ENCODE peak calls at places on chromosome 15, in nine cellular contexts. K, G, Q, V, B, P, S, Z and A are unnamed samples.

GRCh38 chr15:78130466-78131294 is 565 bp downstream of the CIB2 start:
- DNase-seq in Z (no peak), B (no peak), K (no peak), V (peak; percentile 56), G (peak; percentile 71), S (peak; percentile 41), P (no peak), Q (peak; percentile 66), A (no peak)

GRCh38 chr15:73017987-73018386 is 34.3 kb upstream of the NEO1 start:
- DNase-seq in B (no peak), K (no peak), Q (no peak), G (no peak), V (no peak), P (no peak), Z (no peak), S (no peak), A (peak; percentile 92)

GRCh38 chr15:90388462-90389182 is 580 bp downstream of the IQGAP1 start:
- DNase-seq in B (peak; percentile 64), Q (peak; percentile 60), V (peak; percentile 87), K (peak; percentile 73), G (peak; percentile 77), Z (peak; percentile 68), P (peak; percentile 58), S (peak; percentile 75), A (no peak)

GRCh38 chr15:31077181-31077580 is 24.3 kb downstream of the TRPM1 start:
- DNase-seq in Z (peak; percentile 51), G (no peak), S (peak; percentile 69), Q (no peak), P (no peak), B (no peak), K (no peak), V (no peak), A (no peak)

GRCh38 chr15:86591994-86592746 is 512.5 kb downstream of the AGBL1 start:
- DNase-seq in B (peak; percentile 40), G (no peak), V (no peak), K (no peak), Z (no peak), Q (no peak), P (no peak), S (peak; percentile 26), A (no peak)

GRCh38 chr15:36499751-36500389 is 79.6 kb upstream of the CDIN1 start:
- DNase-seq in Q (no peak), S (no peak), Z (peak; percentile 4), V (no peak), K (no peak), G (no peak), B (no peak), P (no peak), A (peak; percentile 93)

GRCh38 chr15:95108673-95109072 is 877.3 kb downstream of the MCTP2 start:
- DNase-seq in K (no peak), Q (no peak), B (no peak), P (no peak), Z (no peak), S (no peak), V (no peak), G (no peak), A (no peak)

GRCh38 chr15:70722266-70723123 is 40.9 kb downstream of the UACA start:
- DNase-seq in G (peak; percentile 41), K (peak; percentile 48), Q (peak; percentile 62), V (peak; percentile 70), P (peak; percentile 63), S (no peak), B (no peak), Z (peak; percentile 71), A (peak; percentile 92)

GRCh38 chr15:48642795-48643194 is 2.7 kb downstream of the FBN1 start:
- DNase-seq in K (no peak), P (no peak), G (no peak), Z (no peak), Q (no peak), S (no peak), V (no peak), B (no peak), A (no peak)

GRCh38 chr15:33098082-33099058 is 96.1 kb downstream of the FMN1 start:
- DNase-seq in G (no peak), Z (no peak), S (no peak), B (no peak), Q (no peak), P (peak; percentile 71), K (no peak), V (no peak), A (no peak)

GRCh38 chr15:90087454-90088154 is 14.7 kb downstream of the IDH2 start:
- DNase-seq in G (peak; percentile 85), K (no peak), S (no peak), Q (peak; percentile 58), B (no peak), V (peak; percentile 64), Z (no peak), P (peak; percentile 59), A (peak; percentile 10)

GRCh38 chr15:72751751-72752455 is 31.7 kb downstream of the ADPGK start:
- DNase-seq in V (no peak), Z (no peak), S (no peak), P (no peak), Q (no peak), G (no peak), B (no peak), K (no peak), A (no peak)

GRCh38 chr15:65026756-65027155 is 2.7 kb downstream of the MTFMT start:
- DNase-seq in B (no peak), P (no peak), V (no peak), Z (no peak), S (no peak), K (no peak), Q (no peak), G (no peak), A (no peak)

GRCh38 chr15:33244471-33244870 is 50.0 kb upstream of the FMN1 start:
- DNase-seq in P (no peak), Q (no peak), K (no peak), V (no peak), S (no peak), G (no peak), Z (no peak), B (no peak), A (no peak)

GRCh38 chr15:77836901-77837648 is 204.4 kb upstream of the LINGO1 start:
- DNase-seq in S (no peak), V (no peak), Q (no peak), P (no peak), K (no peak), Z (no peak), G (no peak), B (no peak), A (no peak)

GRCh38 chr15:84950570-84951111 is 31.0 kb upstream of the PDE8A start:
- DNase-seq in P (no peak), S (no peak), G (no peak), V (no peak), Z (no peak), K (no peak), B (no peak), Q (no peak), A (no peak)

GRCh38 chr15:90839187-90840071 is 29.0 kb upstream of the FURIN start:
- DNase-seq in S (peak; percentile 75), Q (peak; percentile 94), Z (peak; percentile 63), G (peak; percentile 92), V (peak; percentile 94), K (peak; percentile 79), P (peak; percentile 85), B (no peak), A (peak; percentile 80)

GRCh38 chr15:80478075-80478474 is 73.9 kb downstream of the ARNT2 start:
- DNase-seq in Q (no peak), Z (no peak), V (no peak), K (no peak), B (no peak), S (no peak), P (no peak), G (no peak), A (no peak)

GRCh38 chr15:59367022-59367451 is 5.6 kb downstream of the MYO1E start:
- DNase-seq in P (peak; percentile 57), V (no peak), Z (peak; percentile 23), K (no peak), B (no peak), Q (no peak), S (no peak), G (no peak), A (no peak)
- H3K4me3 ChIP-seq in P (no peak overlapping the region), V (no peak overlapping the region), Z (no peak overlapping the region), K (no peak overlapping the region), B (no peak overlapping the region), Q (no peak overlapping the region), S (no peak overlapping the region), G (no peak overlapping the region), A (no peak overlapping the region)

DNA sequence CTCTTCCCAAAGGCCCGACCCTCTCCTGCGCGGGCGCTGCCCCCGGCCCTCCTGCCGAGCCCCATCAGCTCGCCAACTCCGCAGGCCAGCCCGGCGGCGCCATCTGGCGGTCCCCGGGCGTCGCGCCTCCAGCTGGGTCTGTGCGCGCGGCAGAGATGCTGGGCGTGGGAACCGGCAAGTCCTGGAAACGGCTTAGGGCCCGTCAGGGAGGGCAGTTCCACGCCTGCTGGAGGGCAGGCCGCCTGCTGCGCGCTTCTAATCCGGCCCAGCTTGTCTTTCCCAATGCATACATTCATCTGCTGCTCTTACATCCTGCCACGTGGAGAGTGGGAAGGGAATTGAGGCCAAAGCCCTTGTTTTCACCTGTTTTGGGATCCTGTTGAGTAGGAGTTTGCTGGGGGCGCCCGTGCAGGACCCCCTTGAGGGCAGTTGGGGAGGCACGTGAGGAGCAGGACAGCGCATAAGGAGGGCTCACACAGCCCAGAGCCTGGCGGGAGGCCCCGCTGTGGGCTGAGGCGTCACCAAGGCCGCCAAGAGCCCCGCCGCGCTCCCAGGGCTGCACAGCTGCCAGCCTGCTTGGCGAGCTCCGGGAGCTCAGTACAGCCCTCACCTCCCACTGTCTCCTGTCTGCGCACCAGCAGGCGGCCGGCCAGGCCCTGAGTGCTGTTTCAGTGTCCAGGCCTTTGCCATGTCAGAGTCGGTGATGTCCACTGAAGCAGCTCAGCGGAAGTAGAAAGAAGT is 165.6 kb downstream of the NSMCE3 start:
- DNase-seq in Z (peak; percentile 91), P (peak; percentile 70), B (peak; percentile 64), K (peak; percentile 95), S (peak; percentile 58), V (peak; percentile 72), G (peak; percentile 97), Q (peak; percentile 93), A (no peak)
- H3K4me3 ChIP-seq in Z (no peak overlapping the region), P (no peak overlapping the region), B (peak overlapping the region; percentile 50), K (peak overlapping the region; percentile 27), S (no peak overlapping the region), V (no peak overlapping the region), G (peak overlapping the region; percentile 44), Q (peak overlapping the region; percentile 60), A (no peak overlapping the region)

DNA sequence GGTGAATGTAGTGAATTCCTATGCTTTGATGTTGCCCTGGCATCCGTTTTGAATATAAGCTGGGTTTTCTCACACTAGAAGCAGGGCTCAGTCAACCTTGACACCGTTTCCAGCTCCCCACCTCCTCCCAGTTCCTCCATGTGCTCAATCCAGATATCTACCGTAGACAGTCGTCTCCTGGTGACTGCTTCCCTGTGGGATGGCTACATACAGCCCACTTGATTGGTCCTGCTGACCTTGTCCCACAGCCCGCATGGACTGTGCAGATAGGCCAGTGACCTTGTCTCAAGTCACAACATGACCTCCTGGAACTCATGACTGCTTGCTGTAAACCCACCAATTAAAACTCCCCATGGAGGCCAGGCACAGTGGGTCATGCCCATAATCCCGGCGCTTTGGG is 8.1 kb downstream of the SEMA7A start:
- DNase-seq in B (no peak), V (no peak), G (no peak), Q (no peak), S (no peak), K (no peak), P (no peak), Z (no peak), A (no peak)
- H3K4me3 ChIP-seq in B (no peak overlapping the region), V (no peak overlapping the region), G (no peak overlapping the region), Q (no peak overlapping the region), S (no peak overlapping the region), K (no peak overlapping the region), P (no peak overlapping the region), Z (no peak overlapping the region), A (no peak overlapping the region)

GRCh38 chr15:100029868-100030479 is 296.7 kb upstream of the LYSMD4 start:
- DNase-seq in P (no peak), S (no peak), G (no peak), K (no peak), B (no peak), V (no peak), Z (no peak), Q (no peak), A (no peak)
- H3K4me3 ChIP-seq in P (no peak overlapping the region), S (no peak overlapping the region), G (no peak overlapping the region), K (no peak overlapping the region), B (no peak overlapping the region), V (no peak overlapping the region), Z (no peak overlapping the region), Q (no peak overlapping the region), A (no peak overlapping the region)